ENCODE peak calls at places on chromosomes 3 and 15, in six cellular contexts. J is A549, Y is IMR-90, R is K562, U is SK-N-SH, F is HepG2. L is an unnamed sample.

GRCh38 chr3:44427683-44428082 is 49.8 kb downstream of the ZNF445 start:
- DNase-seq in J (no peak), Y (no peak), R (no peak), U (no peak), F (peak), L (no peak)

GRCh38 chr3:149122716-149123578 is 6.5 kb upstream of the HPS3 start:
- DNase-seq in J (no peak), Y (peak), R (no peak), U (no peak), F (no peak), L (no peak)

GRCh38 chr15:70690012-70690411 is 73.3 kb downstream of the UACA start:
- DNase-seq in J (no peak), Y (no peak), R (no peak), U (no peak), F (no peak), L (no peak)

GRCh38 chr15:67832965-67833503 is 6.8 kb downstream of the RNU6-1 start:
- DNase-seq in J (no peak), Y (no peak), R (no peak), U (peak), F (no peak), L (no peak)

GRCh38 chr3:66372681-66373350 is 128.0 kb downstream of the LRIG1 start:
- DNase-seq in J (peak), Y (peak), R (peak), U (no peak), F (peak), L (no peak)

GRCh38 chr15:42858540-42858939 is 62.0 kb downstream of the TTBK2 start:
- DNase-seq in J (no peak), Y (no peak), R (no peak), U (no peak), F (no peak), L (no peak)

GRCh38 chr3:16477501-16477900 is 36.0 kb downstream of the RFTN1 start:
- DNase-seq in J (no peak), Y (peak), R (no peak), U (no peak), F (no peak), L (no peak)

GRCh38 chr15:69515508-69516290 is 63.1 kb downstream of the RPLP1 start:
- DNase-seq in J (no peak), Y (no peak), R (no peak), U (no peak), F (no peak), L (no peak)

GRCh38 chr15:68224546-68225250 is 4.8 kb downstream of the CLN6 start:
- DNase-seq in J (no peak), Y (no peak), R (no peak), U (peak), F (no peak), L (peak)

GRCh38 chr3:136929984-136930671 is 27.7 kb upstream of the IL20RB start:
- DNase-seq in J (peak), Y (peak), R (no peak), U (no peak), F (no peak), L (no peak)

GRCh38 chr3:156017636-156018035 is 102.7 kb upstream of the KCNAB1 start:
- DNase-seq in J (no peak), Y (no peak), R (no peak), U (no peak), F (no peak), L (no peak)

GRCh38 chr15:60751985-60752952 is 273.3 kb upstream of the ICE2 start:
- DNase-seq in J (no peak), Y (peak), R (no peak), U (peak), F (peak), L (no peak)

GRCh38 chr3:66138336-66139234 is 82.2 kb upstream of the SLC25A26 start:
- DNase-seq in J (peak), Y (peak), R (peak), U (peak), F (peak), L (no peak)

DNA sequence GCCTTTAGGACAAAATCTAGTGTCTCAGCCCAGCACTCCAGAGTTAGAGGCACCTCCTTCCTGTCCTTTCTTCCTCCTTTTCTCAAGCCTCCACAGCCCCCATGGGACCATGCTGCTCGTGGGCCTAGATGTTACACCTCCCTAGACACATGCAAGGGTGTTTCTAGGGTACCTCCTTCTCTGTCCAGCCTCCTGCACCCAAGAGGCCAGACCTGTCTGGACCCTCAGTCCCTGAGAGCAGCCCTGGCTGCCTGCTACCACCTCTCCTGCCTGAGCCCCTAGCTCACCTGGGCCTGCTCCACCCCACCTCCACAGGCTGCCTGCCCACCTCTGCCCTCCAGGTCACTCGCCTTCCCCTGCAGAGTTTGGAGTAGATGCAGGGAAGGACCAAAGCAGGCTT is 5.2 kb downstream of the LOXL1 start:
- DNase-seq in J (no peak), Y (no peak), R (no peak), U (no peak), F (no peak), L (no peak)
- TF ChIP-seq SMC3 in J (no peak), Y (no peak), R (no peak), U (no peak), F (no peak), L (no peak)

DNA sequence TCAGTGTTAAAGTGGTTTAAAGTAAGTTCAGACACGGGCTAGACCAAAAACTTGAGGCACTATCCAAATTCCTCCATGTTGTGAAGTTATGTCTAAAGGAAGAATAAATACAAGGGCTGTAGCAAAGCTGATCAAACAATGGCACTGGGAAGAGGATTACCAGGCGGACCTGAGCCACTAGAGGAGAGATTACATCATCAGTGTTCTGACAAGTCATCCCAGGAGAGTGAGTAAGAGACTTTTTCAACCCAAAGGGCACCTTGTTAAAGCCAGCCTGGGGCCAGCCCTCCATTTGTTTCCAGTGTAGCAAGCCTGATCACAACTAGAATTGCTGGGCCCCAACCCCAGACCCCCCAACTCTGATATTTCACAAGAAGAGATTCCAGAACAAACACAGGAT is 166.9 kb downstream of the DCLK3 start:
- DNase-seq in J (peak), Y (peak), R (no peak), U (no peak), F (no peak), L (no peak)
- TF ChIP-seq SMC3 in J (no peak), Y (no peak), R (no peak), U (no peak), F (no peak), L (no peak)

GRCh38 chr15:23444269-23444668 is 2.8 kb downstream of the GOLGA6L2 start:
- DNase-seq in J (no peak), Y (no peak), R (no peak), U (no peak), F (no peak), L (no peak)

GRCh38 chr15:23447107-23447500 is at the start of gene GOLGA6L2:
- DNase-seq in J (peak), Y (no peak), R (peak), U (no peak), F (no peak), L (no peak)

GRCh38 chr15:23440596-23440995 is 6.4 kb downstream of the GOLGA6L2 start:
- DNase-seq in J (no peak), Y (no peak), R (no peak), U (no peak), F (no peak), L (no peak)

GRCh38 chr15:23441204-23441603 is 5.8 kb downstream of the GOLGA6L2 start:
- DNase-seq in J (no peak), Y (no peak), R (no peak), U (no peak), F (no peak), L (no peak)

GRCh38 chr15:23446215-23447106 is 582 bp downstream of the GOLGA6L2 start:
- DNase-seq in J (no peak), Y (no peak), R (no peak), U (no peak), F (peak), L (no peak)
- TF ChIP-seq SMC3 in J (no peak), Y (no peak), R (no peak), U (no peak), F (no peak), L (no peak)

GRCh38 chr3:174667386-174667785 is 191.7 kb upstream of the NAALADL2 start:
- DNase-seq in J (no peak), Y (no peak), R (no peak), U (no peak), F (no peak), L (no peak)
- TF ChIP-seq SMC3 in J (no peak), Y (no peak), R (no peak), U (no peak), F (no peak), L (no peak)

GRCh38 chr3:37991823-37992222 is 1.2 kb downstream of the VILL start:
- DNase-seq in J (no peak), Y (no peak), R (no peak), U (no peak), F (no peak), L (no peak)
- TF ChIP-seq SMC3 in J (no peak), Y (no peak), R (no peak), U (no peak), F (no peak), L (no peak)

GRCh38 chr3:147361671-147362420 is 44.5 kb downstream of the ZIC4 start:
- DNase-seq in J (peak), Y (no peak), R (peak), U (peak), F (peak), L (no peak)
- TF ChIP-seq SMC3 in J (no peak), Y (no peak), R (peak), U (peak), F (peak), L (peak)

GRCh38 chr15:80693682-80694623 is 1.2 kb upstream of the ABHD17C start:
- DNase-seq in J (no peak), Y (peak), R (no peak), U (no peak), F (no peak), L (no peak)

GRCh38 chr15:80697316-80697715 is 2.2 kb downstream of the ABHD17C start:
- DNase-seq in J (no peak), Y (no peak), R (no peak), U (no peak), F (no peak), L (no peak)

GRCh38 chr15:80695911-80696651 is 971 bp downstream of the ABHD17C start:
- DNase-seq in J (peak), Y (no peak), R (no peak), U (peak), F (peak), L (no peak)

GRCh38 chr15:80695099-80695910 is at the start of gene ABHD17C:
- DNase-seq in J (peak), Y (peak), R (peak), U (peak), F (peak), L (no peak)

DNA sequence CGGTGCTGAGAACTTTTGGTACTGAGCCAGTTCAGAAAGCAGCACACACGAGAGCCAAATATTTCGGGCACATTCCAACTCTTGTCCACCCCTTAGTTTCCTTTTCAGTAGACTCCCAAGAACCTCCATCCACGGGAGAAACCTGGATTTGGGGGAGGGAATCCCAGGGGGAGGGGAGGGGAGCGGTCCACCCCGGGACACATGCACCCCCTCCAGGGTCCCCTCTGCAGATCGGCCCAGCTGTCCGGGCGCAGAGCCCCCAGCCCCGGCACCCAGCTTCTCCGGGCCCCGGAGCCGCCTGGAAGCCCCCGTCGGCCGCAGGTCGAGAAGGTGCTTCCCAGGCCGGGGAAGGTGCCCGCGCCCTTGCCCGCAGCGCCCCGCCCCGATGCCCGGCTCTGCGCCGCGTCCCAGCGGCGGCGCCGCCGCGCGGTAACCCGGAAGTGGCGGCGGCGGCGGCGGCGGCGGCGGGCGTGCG is 449 bp upstream of the ABHD17C start:
- DNase-seq in J (peak), Y (peak), R (peak), U (no peak), F (no peak), L (no peak)
- TF ChIP-seq SMC3 in J (no peak), Y (no peak), R (no peak), U (no peak), F (no peak), L (no peak)

DNA sequence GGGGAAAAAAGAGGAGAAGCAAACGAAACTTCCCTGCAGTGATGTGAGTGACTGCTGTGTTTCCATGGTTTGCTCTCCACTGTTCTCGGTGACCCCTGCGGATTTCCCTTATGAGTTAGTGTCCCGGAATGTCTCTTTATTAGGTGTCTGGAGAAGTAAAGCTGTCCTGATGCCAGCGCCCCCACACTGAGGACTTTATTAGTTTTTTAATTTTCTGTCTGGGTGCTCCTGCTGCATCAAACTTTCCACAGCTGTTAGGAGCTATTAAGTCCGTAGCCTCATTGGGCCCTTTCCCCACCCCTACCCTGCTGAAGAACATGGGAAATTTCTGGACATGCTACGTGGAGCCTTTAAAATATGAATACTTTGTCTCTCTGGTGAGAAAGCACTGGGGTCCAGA is 161.8 kb upstream of the HES1 start:
- DNase-seq in J (no peak), Y (peak), R (no peak), U (no peak), F (no peak), L (no peak)
- TF ChIP-seq SMC3 in J (no peak), Y (no peak), R (no peak), U (no peak), F (no peak), L (no peak)

L was measured in GM12878.